ENCODE peak calls at places on chromosomes 2 and 18, in five cellular contexts. Q, M, T, C and Z are unnamed samples.

GRCh38 chr2:31475692-31476091 is 61.1 kb upstream of the XDH start:
- DNase-seq in Q (peak), M (no peak), T (no peak), C (peak), Z (peak)

GRCh38 chr2:60834270-60834717 is 47.1 kb upstream of the REL start:
- DNase-seq in Q (no peak), M (no peak), T (no peak), C (no peak), Z (no peak)

GRCh38 chr18:10239138-10239537 is 215.3 kb upstream of the APCDD1 start:
- DNase-seq in Q (no peak), M (no peak), T (no peak), C (peak), Z (peak)

GRCh38 chr2:39511786-39512433 is 74.8 kb upstream of the MAP4K3 start:
- DNase-seq in Q (no peak), M (no peak), T (peak), C (no peak), Z (no peak)

GRCh38 chr2:234060236-234060635 is 9.7 kb downstream of the SPP2 start:
- DNase-seq in Q (no peak), M (no peak), T (no peak), C (no peak), Z (no peak)

GRCh38 chr2:226132632-226133215 is 666.9 kb downstream of the IRS1 start:
- DNase-seq in Q (no peak), M (no peak), T (no peak), C (no peak), Z (no peak)

GRCh38 chr2:88074854-88075292 is 7.2 kb downstream of the SMYD1 start:
- DNase-seq in Q (no peak), M (no peak), T (no peak), C (peak), Z (peak)

GRCh38 chr18:47418746-47419145 is 167.3 kb upstream of the SKOR2 start:
- DNase-seq in Q (peak), M (no peak), T (no peak), C (no peak), Z (no peak)

GRCh38 chr2:221060335-221060734 is 511.8 kb downstream of the EPHA4 start:
- DNase-seq in Q (no peak), M (no peak), T (no peak), C (no peak), Z (peak)

GRCh38 chr2:23606196-23606595 is 221.2 kb downstream of the KLHL29 start:
- DNase-seq in Q (no peak), M (no peak), T (no peak), C (no peak), Z (no peak)